ENCODE peak calls at places on chromosomes 16 and 17, in five cellular contexts. I is transverse colon, J is T47D, H is GF-D8, U is astrocyte of the spinal cord. Y is an unnamed sample.

GRCh38 chr17:42243493-42243982 is 32.7 kb downstream of the STAT5B start:
- DNase-seq in J (no peak), U (no peak), H (no peak), I (no peak), Y (no peak)

GRCh38 chr17:66431910-66432309 is 129.5 kb downstream of the PRKCA start:
- DNase-seq in J (no peak), H (no peak), I (no peak), U (peak; percentile 87), Y (no peak)

GRCh38 chr16:55949518-55949917 is 74.3 kb upstream of the CES5A start:
- DNase-seq in U (no peak), I (no peak), H (no peak), J (no peak), Y (no peak)

GRCh38 chr16:84735846-84736586 is 36.2 kb downstream of the USP10 start:
- DNase-seq in H (no peak), I (peak; percentile 79), J (no peak), U (no peak), Y (no peak)

GRCh38 chr17:41013181-41013580 is 4.3 kb upstream of the KRTAP3-1 start:
- DNase-seq in J (no peak), I (no peak), U (no peak), H (no peak), Y (no peak)

GRCh38 chr16:919658-920631 is 50.8 kb downstream of the LMF1 start:
- DNase-seq in U (peak; percentile 45), J (no peak), I (no peak), H (no peak), Y (no peak)

GRCh38 chr17:48719642-48720262 is 2.6 kb downstream of the PRAC1 start:
- DNase-seq in U (no peak), H (no peak), J (no peak), I (no peak), Y (no peak)

GRCh38 chr17:68417317-68417716 is 40.0 kb downstream of the WIPI1 start:
- DNase-seq in U (no peak), H (no peak), J (no peak), I (no peak), Y (no peak)

GRCh38 chr16:31063843-31064611 is 10.0 kb downstream of the ZNF668 start:
- DNase-seq in H (peak; percentile 8), J (no peak), U (no peak), I (no peak), Y (no peak)

GRCh38 chr17:81198826-81199481 is 23.8 kb downstream of the CEP131 start:
- DNase-seq in U (no peak), J (no peak), I (no peak), H (no peak), Y (no peak)

GRCh38 chr17:6752068-6752909 is 3.6 kb upstream of the XAF1 start:
- DNase-seq in U (peak; percentile 98), H (peak; percentile 70), I (peak; percentile 23), J (no peak), Y (no peak)

Y was measured in thyroid gland.